ENCODE peak calls at places on chromosomes 11 and 22, in eight cellular contexts. N, J, R, G, I, B, F and T are unnamed samples.

GRCh38 chr11:118846181-118846946 is 37.3 kb upstream of the CXCR5 start:
- DNase-seq in N (peak), J (no peak), R (no peak), G (no peak), I (no peak), B (no peak), F (no peak), T (no peak)

GRCh38 chr11:32439488-32440210 is 4.3 kb upstream of the WT1 start:
- DNase-seq in N (no peak), J (no peak), R (no peak), G (no peak), I (peak), B (no peak), F (no peak), T (no peak)

GRCh38 chr11:114196994-114197702 is 99.1 kb upstream of the NNMT start:
- DNase-seq in N (no peak), J (peak), R (no peak), G (no peak), I (no peak), B (no peak), F (no peak), T (no peak)

GRCh38 chr11:134338654-134339053 is 6.9 kb downstream of the GLB1L2 start:
- DNase-seq in N (no peak), J (no peak), R (no peak), G (no peak), I (no peak), B (no peak), F (no peak), T (no peak)

GRCh38 chr11:46991391-46991790 is 54.8 kb downstream of the CSTPP1 start:
- DNase-seq in N (no peak), J (no peak), R (no peak), G (no peak), I (no peak), B (no peak), F (no peak), T (no peak)

GRCh38 chr11:28460348-28460747 is 352.2 kb downstream of the METTL15 start:
- DNase-seq in N (no peak), J (no peak), R (no peak), G (no peak), I (no peak), B (no peak), F (no peak), T (no peak)

GRCh38 chr11:12542186-12542935 is 131.9 kb upstream of the TEAD1 start:
- DNase-seq in N (no peak), J (no peak), R (no peak), G (no peak), I (no peak), B (no peak), F (no peak), T (no peak)

GRCh38 chr11:2577071-2578005 is 122.5 kb downstream of the KCNQ1OT1 start:
- DNase-seq in N (peak), J (no peak), R (no peak), G (no peak), I (no peak), B (no peak), F (no peak), T (peak)

GRCh38 chr22:41021039-41021654 is 70.0 kb downstream of the RBX1 start:
- DNase-seq in N (peak), J (no peak), R (no peak), G (peak), I (no peak), B (peak), F (no peak), T (no peak)

GRCh38 chr22:39214383-39215069 is 30.3 kb downstream of the PDGFB start:
- DNase-seq in N (peak), J (peak), R (no peak), G (no peak), I (no peak), B (peak), F (no peak), T (no peak)

GRCh38 chr11:64239662-64240466 is 1.0 kb upstream of the FKBP2 start:
- DNase-seq in N (no peak), J (no peak), R (no peak), G (no peak), I (no peak), B (no peak), F (peak), T (no peak)

GRCh38 chr11:90332415-90332814 is 109.6 kb upstream of the CHORDC1 start:
- DNase-seq in N (no peak), J (no peak), R (no peak), G (no peak), I (no peak), B (no peak), F (no peak), T (no peak)

GRCh38 chr11:129213261-129213660 is 21.1 kb upstream of the ARHGAP32 start:
- DNase-seq in N (no peak), J (no peak), R (no peak), G (no peak), I (no peak), B (no peak), F (no peak), T (no peak)

GRCh38 chr11:17770917-17771316 is 36.3 kb downstream of the KCNC1 start:
- DNase-seq in N (no peak), J (peak), R (no peak), G (no peak), I (no peak), B (no peak), F (no peak), T (no peak)
- TF ChIP-seq CTCF in N (no peak), J (peak), R (peak), G (no peak), I (no peak), B (no peak), F (no peak), T (no peak)

GRCh38 chr11:6389921-6390717 is at the start of gene SMPD1:
- DNase-seq in N (peak), J (peak), R (peak), G (peak), I (peak), B (peak), F (peak), T (peak)
- TF ChIP-seq CTCF in N (no peak), J (no peak), R (no peak), G (no peak), I (no peak), B (no peak), F (no peak), T (no peak)

GRCh38 chr11:30914143-30914762 is 328.1 kb upstream of the MPPED2 start:
- DNase-seq in N (peak), J (peak), R (no peak), G (peak), I (peak), B (peak), F (no peak), T (no peak)
- TF ChIP-seq CTCF in N (peak), J (peak), R (peak), G (no peak), I (peak), B (peak), F (peak), T (no peak)

DNA sequence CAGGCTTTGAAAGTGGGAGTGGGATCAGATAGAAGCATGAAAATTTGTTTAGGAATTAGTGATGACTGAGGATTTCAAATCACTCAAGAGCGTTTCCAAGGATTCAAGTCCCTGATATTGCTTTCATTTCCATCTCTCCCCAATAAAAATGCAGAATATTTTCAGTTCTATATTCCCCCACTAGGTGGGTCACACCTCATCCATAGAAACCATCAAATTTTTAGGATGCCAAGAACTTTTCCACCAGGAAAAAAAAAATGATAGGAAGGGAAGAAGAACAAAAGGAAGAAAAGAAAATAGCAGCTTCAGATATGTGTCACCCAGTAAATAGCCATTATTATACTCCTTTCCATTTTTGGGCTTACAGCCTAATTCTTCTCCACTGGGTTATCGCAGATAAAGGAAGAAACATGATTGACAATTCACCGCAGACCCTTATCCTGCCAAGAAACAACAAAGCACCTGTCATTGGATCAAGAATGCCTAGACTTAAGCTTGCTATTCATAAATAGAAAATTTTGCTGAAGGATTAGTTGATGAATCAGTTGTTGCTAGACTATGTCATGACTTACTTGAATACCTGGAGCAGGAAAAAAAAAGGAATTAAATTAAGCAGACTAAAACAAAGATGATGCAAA is 30.3 kb upstream of the OR10D3 start:
- DNase-seq in N (no peak), J (no peak), R (no peak), G (no peak), I (no peak), B (no peak), F (no peak), T (no peak)
- TF ChIP-seq CTCF in N (no peak), J (no peak), R (no peak), G (no peak), I (peak), B (no peak), F (no peak), T (no peak)

GRCh38 chr11:69948256-69949141 is 129.3 kb upstream of the FGF3 start:
- DNase-seq in N (no peak), J (no peak), R (no peak), G (no peak), I (no peak), B (no peak), F (no peak), T (no peak)
- TF ChIP-seq CTCF in N (no peak), J (peak), R (no peak), G (no peak), I (no peak), B (no peak), F (no peak), T (no peak)

DNA sequence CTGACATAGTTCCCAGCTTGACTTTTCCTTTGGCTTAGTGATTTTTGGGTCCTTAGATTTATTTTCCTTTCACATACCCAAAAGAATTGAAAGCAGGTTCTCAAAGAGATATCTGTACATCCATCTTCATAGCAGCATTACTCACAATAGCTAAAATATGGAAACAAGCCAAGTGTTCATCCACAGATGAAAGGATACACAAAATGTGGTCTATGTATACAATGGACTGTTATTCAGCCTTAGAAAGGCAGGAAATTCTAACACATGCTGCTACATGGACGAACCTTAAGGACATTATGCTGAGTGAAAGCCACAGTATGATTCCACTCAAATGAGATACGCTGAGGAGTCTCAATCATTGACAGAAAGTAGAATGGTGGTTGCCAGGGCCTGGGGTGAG is 171.8 kb downstream of the IGLL1 start:
- DNase-seq in N (no peak), J (no peak), R (no peak), G (no peak), I (no peak), B (no peak), F (no peak), T (no peak)
- TF ChIP-seq CTCF in N (no peak), J (no peak), R (no peak), G (no peak), I (no peak), B (no peak), F (no peak), T (no peak)

DNA sequence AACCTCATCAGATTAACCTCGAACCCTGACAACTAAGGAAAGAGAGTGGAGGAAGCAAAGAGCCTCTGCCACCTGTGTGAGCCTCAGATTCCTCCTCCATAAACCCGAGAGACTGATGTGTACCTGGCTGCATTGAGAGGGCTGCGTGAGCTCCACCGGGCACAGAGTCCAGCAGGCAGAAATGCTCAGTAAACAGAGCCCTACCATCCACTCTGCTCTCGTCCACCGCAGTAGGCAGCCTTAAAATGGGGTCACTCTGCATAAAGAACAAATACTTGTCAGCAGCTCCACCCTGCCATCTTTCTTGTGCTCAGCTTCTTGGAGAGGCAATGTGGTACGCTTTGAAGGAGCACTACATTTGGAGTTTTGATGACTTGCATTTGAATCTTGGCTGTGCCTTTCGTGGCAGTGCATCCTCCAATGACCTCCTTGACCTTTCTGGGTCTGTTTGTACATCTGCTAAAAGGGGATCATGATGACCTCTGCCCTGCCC is 43.0 kb upstream of the CD5 start:
- DNase-seq in N (no peak), J (no peak), R (no peak), G (no peak), I (no peak), B (no peak), F (no peak), T (no peak)
- TF ChIP-seq CTCF in N (no peak), J (no peak), R (no peak), G (no peak), I (no peak), B (no peak), F (no peak), T (no peak)

GRCh38 chr11:120224386-120224785 is 13.6 kb downstream of the OAF start:
- DNase-seq in N (no peak), J (no peak), R (no peak), G (no peak), I (no peak), B (no peak), F (no peak), T (no peak)
- TF ChIP-seq CTCF in N (no peak), J (no peak), R (no peak), G (no peak), I (no peak), B (no peak), F (no peak), T (no peak)

DNA sequence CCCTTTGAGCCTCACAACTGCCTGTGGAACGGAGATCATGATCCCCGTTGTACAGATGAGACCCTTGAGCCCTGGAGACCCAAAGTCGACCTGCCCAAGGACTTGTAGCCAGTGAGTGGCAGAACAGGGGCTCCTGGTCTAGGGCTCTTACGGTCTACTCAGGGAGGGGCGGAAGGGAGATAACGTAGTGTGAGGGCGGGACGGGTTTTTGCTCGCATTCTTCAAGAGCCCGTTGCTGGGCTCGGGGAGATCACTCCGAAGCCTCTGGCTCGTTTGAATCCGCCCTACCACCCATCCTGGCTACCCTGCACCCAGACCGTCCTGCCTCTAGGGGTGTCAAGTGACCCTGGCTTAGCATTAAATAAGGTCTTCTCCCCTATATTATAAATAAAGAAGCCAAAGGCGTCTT is 637 bp downstream of the CRY2 start:
- DNase-seq in N (peak), J (peak), R (no peak), G (peak), I (peak), B (peak), F (no peak), T (no peak)
- TF ChIP-seq CTCF in N (no peak), J (peak), R (no peak), G (no peak), I (no peak), B (no peak), F (peak), T (no peak)